ENCODE peak calls at places on chromosomes 11 and 22, in ten cellular contexts. R is glutamatergic neuron; C is activated CD4-positive, alpha-beta T cell treated with anti-CD3 and anti-CD28 coated beads for 24 hours; V is NCI-H1417; P is brain microvascular endothelial cell; A is cardiac fibroblast; S is activated CD8-positive, alpha-beta memory T cell treated with anti-CD3 and anti-CD28 coated beads, Interleukin-2, amount 10 ng/mL, durations not matched to agents 7 days and 5 days; K is osteocyte; I is AG04450; J is stimulated activated CD4-positive, alpha-beta T cell treated with anti-CD3 and anti-CD28 coated beads, Interleukin-12 subunit alpha, Interleukin-12 subunit beta, amount 100 ng/mL, for 4 hours. T is an unnamed sample.

GRCh38 chr22:49995413-49996191 is 17.0 kb downstream of the IL17REL start:
- DNase-seq in R (no peak), C (no peak), V (no peak), P (no peak), A (no peak), S (no peak), K (peak; percentile 82), I (no peak), J (no peak), T (no peak)

GRCh38 chr11:8776209-8776608 is 93.6 kb downstream of the RPL27A start:
- DNase-seq in R (no peak), C (no peak), V (no peak), P (no peak), A (no peak), S (no peak), K (no peak), I (no peak), J (no peak), T (no peak)

GRCh38 chr11:16773981-16774710 is 35.7 kb downstream of the C11orf58 start:
- DNase-seq in R (no peak), C (no peak), V (no peak), P (no peak), A (no peak), S (peak; percentile 28), K (peak; percentile 67), I (no peak), J (no peak), T (no peak)

GRCh38 chr11:65557280-65558001 is 718 bp downstream of the LTBP3 start:
- DNase-seq in R (no peak), C (no peak), V (peak; percentile 51), P (no peak), A (no peak), S (no peak), K (no peak), I (no peak), J (no peak), T (no peak)

GRCh38 chr11:61507962-61508824 is at the start of gene LRRC10B:
- DNase-seq in R (peak; percentile 82), C (peak; percentile 28), V (peak; percentile 94), P (no peak), A (no peak), S (peak; percentile 59), K (no peak), I (no peak), J (peak; percentile 34), T (no peak)

GRCh38 chr11:134712228-134713145 is 300.4 kb upstream of the B3GAT1 start:
- DNase-seq in R (no peak), C (no peak), V (no peak), P (no peak), A (no peak), S (no peak), K (no peak), I (no peak), J (no peak), T (no peak)

GRCh38 chr11:126304457-126305072 is 705 bp downstream of the DCPS start:
- DNase-seq in R (no peak), C (no peak), V (no peak), P (no peak), A (no peak), S (no peak), K (no peak), I (no peak), J (no peak), T (no peak)

GRCh38 chr11:14029415-14029814 is 66.9 kb downstream of the SPON1 start:
- DNase-seq in R (no peak), C (no peak), V (peak; percentile 19), P (no peak), A (peak; percentile 5), S (no peak), K (no peak), I (no peak), J (no peak), T (peak; percentile 3)

GRCh38 chr11:6825333-6825744 is 20.1 kb upstream of the OR10A5 start:
- DNase-seq in R (no peak), C (no peak), V (no peak), P (no peak), A (no peak), S (no peak), K (no peak), I (no peak), J (no peak), T (no peak)

GRCh38 chr22:45996241-45997076 is 19.5 kb upstream of the WNT7B start:
- DNase-seq in R (no peak), C (no peak), V (no peak), P (peak; percentile 65), A (peak; percentile 62), S (no peak), K (no peak), I (no peak), J (no peak), T (peak; percentile 69)